ENCODE peak calls at places on chromosomes 4 and X, in four cellular contexts. U is iPS DF 6.9, K is H1, G is aorta. C is an unnamed sample.

GRCh38 chrX:78327370-78328048 is at the start of gene CYSLTR1:
- DNase-seq in U (no peak), K (no peak), G (no peak), C (no peak)

GRCh38 chr4:10348241-10348640 is 109.0 kb downstream of the ZNF518B start:
- DNase-seq in U (no peak), K (no peak), G (no peak), C (no peak)

GRCh38 chrX:108945883-108946523 is 209.6 kb upstream of the IRS4 start:
- DNase-seq in U (no peak), K (no peak), G (no peak), C (no peak)

GRCh38 chrX:41922125-41922521 is 1.2 kb downstream of the CASK start:
- DNase-seq in U (no peak), K (no peak), G (no peak), C (no peak)

GRCh38 chr4:14856076-14856926 is 146.0 kb upstream of the CPEB2 start:
- DNase-seq in U (no peak), K (peak; percentile 27), G (peak; percentile 78), C (no peak)

GRCh38 chrX:134512566-134512965 is 52.6 kb downstream of the HPRT1 start:
- DNase-seq in U (no peak), K (no peak), G (no peak), C (no peak)

GRCh38 chr4:105558277-105558676 is 5.9 kb downstream of the ARHGEF38 start:
- DNase-seq in U (no peak), K (no peak), G (no peak), C (no peak)

GRCh38 chr4:112510468-112511293 is 5.3 kb downstream of the NEUROG2 start:
- DNase-seq in U (no peak), K (no peak), G (no peak), C (no peak)

GRCh38 chrX:310621-311155 is 7.9 kb downstream of the GTPBP6 start:
- DNase-seq in U (no peak), K (no peak), G (peak; percentile 74), C (no peak)

GRCh38 chr4:105236917-105237311 is 90.2 kb downstream of the TET2 start:
- DNase-seq in U (no peak), K (no peak), G (no peak), C (no peak)

GRCh38 chr4:97238956-97239698 is 904.1 kb downstream of the STPG2 start:
- DNase-seq in U (no peak), K (no peak), G (no peak), C (no peak)

GRCh38 chr4:122776916-122777315 is 44.4 kb downstream of the BBS12 start:
- DNase-seq in U (no peak), K (no peak), G (no peak), C (no peak)

GRCh38 chr4:184000457-184001395 is 95.6 kb downstream of the STOX2 start:
- DNase-seq in U (no peak), K (no peak), G (no peak), C (no peak)

GRCh38 chr4:83569429-83569828 is 33.5 kb downstream of the GPAT3 start:
- DNase-seq in U (no peak), K (no peak), G (no peak), C (no peak)

GRCh38 chr4:103443324-103443723 is 245.2 kb upstream of the CENPE start:
- DNase-seq in U (no peak), K (no peak), G (no peak), C (no peak)

GRCh38 chrX:107716045-107716684 is 59.4 kb downstream of the TSC22D3 start:
- DNase-seq in U (no peak), K (no peak), G (peak; percentile 73), C (no peak)

GRCh38 chr4:70277121-70277520 is 34.7 kb downstream of the CSN3 start:
- DNase-seq in U (no peak), K (no peak), G (no peak), C (no peak)

GRCh38 chr4:83561381-83561780 is 25.5 kb downstream of the GPAT3 start:
- DNase-seq in U (no peak), K (no peak), G (no peak), C (no peak)

GRCh38 chr4:150501019-150501727 is 80.8 kb upstream of the MAB21L2 start:
- DNase-seq in U (no peak), K (no peak), G (no peak), C (no peak)

GRCh38 chrX:24153175-24153795 is 3.8 kb downstream of the ZFX start:
- DNase-seq in U (no peak), K (no peak), G (no peak), C (no peak)

GRCh38 chrX:72046447-72046846 is 85.3 kb downstream of the RTL5 start:
- DNase-seq in U (no peak), K (no peak), G (no peak), C (no peak)

GRCh38 chrX:20217906-20218305 is 48.8 kb downstream of the RPS6KA3 start:
- DNase-seq in U (no peak), K (no peak), G (no peak), C (no peak)

GRCh38 chrX:1102786-1103185 is 109.7 kb downstream of the CRLF2 start:
- DNase-seq in U (no peak), K (no peak), G (peak; percentile 21), C (no peak)

GRCh38 chrX:147950352-147950751 is 30.8 kb upstream of the FMR1NB start:
- DNase-seq in U (no peak), K (no peak), G (no peak), C (no peak)

GRCh38 chrX:11929476-11929875 is 171.4 kb downstream of the MSL3 start:
- DNase-seq in U (no peak), K (no peak), G (no peak), C (no peak)

GRCh38 chrX:38220024-38220935 is at the start of gene SRPX:
- DNase-seq in U (no peak), K (no peak), G (peak; percentile 79), C (peak; percentile 19)

GRCh38 chrX:46209768-46210167 is 335.5 kb downstream of the ZNF674 start:
- DNase-seq in U (no peak), K (no peak), G (no peak), C (no peak)

DNA sequence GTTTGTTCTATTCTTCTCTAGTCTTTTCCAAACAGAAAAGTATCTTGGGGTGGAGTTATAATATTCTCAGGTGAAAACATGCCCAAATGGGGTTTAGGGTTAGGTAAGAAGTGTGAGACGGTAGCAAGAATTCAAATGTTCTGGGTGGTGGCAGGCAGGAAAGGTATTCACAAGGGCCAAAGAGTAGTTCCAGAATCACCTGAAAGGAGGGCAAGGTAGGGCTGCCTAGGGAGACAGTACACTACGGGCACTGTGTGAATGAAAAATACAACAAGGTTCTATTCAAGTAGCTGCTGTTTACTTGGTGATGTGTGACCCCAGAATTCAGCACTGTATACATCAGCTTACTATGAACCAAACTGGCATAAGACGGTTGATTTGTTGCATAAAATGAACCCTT is 51.9 kb downstream of the NR3C2 start:
- DNase-seq in U (no peak), K (no peak), G (no peak), C (no peak)
- H3K4me1 ChIP-seq in U (peaks cover 3% of the 10 kb centered on the region), K (no peaks in the 10 kb centered on the region), G (no peaks in the 10 kb centered on the region), C (peaks cover 4% of the 10 kb centered on the region)

DNA sequence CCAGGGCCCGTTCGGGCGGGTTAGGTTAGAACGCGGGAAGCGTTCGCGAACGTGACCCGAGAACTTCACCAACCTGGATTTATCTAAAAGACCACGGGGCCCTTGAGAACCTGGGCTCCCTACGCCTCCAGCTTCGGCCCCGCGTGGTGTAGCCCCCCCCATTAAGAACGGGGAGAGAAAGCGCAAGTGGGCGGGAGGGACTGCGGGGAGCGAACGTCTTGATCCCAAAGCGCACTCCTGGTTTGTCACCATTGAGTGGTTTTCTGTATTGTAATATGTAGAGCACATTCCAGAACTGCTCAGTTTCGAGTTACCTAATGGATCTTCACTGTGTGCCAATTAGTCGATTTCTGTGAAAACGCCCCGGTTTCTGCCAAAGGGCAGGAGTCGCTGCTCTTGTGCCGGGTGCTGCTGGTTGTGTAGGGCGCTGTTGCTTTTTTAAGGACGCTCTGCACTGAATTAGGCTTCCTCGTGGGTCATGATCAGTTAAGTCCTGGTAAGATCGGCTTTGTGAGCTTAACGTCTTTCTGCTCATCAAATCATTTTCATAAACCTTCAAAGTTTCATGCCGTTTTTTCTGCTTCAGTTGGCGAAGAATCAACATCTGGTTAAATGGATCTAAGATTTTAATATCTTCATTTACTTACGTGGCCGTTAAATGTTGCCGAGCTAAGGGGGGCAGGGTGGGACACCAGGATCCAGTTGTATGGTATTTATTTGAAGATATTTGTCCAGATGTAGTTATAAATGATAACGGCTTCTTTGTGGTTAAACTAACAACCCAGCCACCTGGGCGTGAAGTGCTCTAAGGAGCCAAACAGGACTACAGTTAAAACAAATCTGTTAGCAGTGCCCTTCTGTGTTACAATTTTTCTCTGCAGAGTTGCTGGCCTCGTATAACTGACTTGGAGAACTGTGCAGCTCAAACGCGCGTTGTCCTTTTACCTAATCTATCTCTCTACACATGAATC is 808 bp downstream of the MND1 start:
- DNase-seq in U (no peak), K (no peak), G (peak; percentile 77), C (peak; percentile 18)
- H3K27ac ChIP-seq in U (no peak overlapping the region), K (peak overlapping the region; percentile 88), G (no peak overlapping the region), C (no peak overlapping the region)

DNA sequence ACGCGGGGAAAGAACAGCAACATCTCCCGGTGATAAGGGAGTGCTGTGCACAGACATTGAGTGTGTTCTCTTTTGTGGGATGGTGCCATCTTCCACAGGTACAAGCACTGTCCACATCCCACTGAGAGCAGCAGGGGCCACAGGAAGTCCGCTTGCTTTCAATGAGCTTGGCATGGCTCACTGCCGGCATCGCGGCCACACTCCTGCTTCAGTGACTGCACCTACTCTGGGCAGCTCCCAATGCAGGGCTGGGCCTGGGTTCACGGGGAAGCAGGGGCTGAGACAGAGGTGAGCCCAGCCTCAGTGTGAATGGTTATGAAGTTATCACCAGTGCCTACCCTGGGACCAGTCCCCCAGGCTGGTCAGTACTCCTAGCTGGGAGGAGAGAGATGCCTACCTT is 99.1 kb downstream of the MGST2 start:
- DNase-seq in U (no peak), K (no peak), G (no peak), C (peak; percentile 25)
- H3K4me1 ChIP-seq in U (peaks cover 1% of the 10 kb centered on the region), K (peaks cover 9% of the 10 kb centered on the region), G (peaks cover 3% of the 10 kb centered on the region), C (peaks cover 46% of the 10 kb centered on the region)

DNA sequence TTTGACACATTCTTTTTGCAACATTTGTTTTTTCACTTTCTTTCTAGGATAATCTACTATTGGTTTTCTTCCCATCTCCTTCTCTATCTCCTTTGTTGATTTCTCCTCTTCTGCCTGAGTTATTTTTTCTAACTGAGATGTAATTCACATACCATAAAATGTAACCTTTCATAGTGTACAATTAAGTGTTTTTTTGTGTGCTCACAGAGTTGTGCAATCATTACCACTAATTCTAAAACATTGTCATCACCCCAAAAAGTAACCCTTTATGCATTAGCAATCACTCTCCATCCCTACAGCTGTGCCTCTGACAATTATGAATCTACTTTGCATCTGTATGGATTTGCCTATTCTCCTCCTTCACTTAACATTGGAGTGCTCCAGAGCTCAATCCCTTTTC is 66.6 kb upstream of the FHL1 start:
- DNase-seq in U (no peak), K (no peak), G (no peak), C (no peak)
- H3K27ac ChIP-seq in U (no peak overlapping the region), K (no peak overlapping the region), G (no peak overlapping the region), C (no peak overlapping the region)

C was measured in heart right ventricle.